ENCODE peak calls at places on chromosomes 13 and 19, in eight cellular contexts. R, K, L, T, Y, Q, J and H are unnamed samples.

GRCh38 chr13:114268344-114269280 is 12.8 kb upstream of the UPF3A start:
- DNase-seq in R (no peak), J (no peak), K (no peak), T (no peak), Y (no peak), L (no peak), Q (no peak), H (no peak)

GRCh38 chr19:661427-662196 is 1.4 kb downstream of the RNF126 start:
- DNase-seq in J (peak; percentile 54), Q (no peak), L (no peak), T (no peak), R (peak; percentile 56), K (no peak), Y (no peak), H (no peak)

GRCh38 chr13:40254394-40254793 is 412.0 kb downstream of the FOXO1 start:
- DNase-seq in Y (no peak), K (no peak), T (no peak), R (no peak), J (no peak), Q (no peak), L (no peak), H (no peak)

GRCh38 chr13:100128373-100128772 is 39.5 kb downstream of the PCCA start:
- DNase-seq in J (peak; percentile 35), K (no peak), T (no peak), R (peak; percentile 36), Q (no peak), Y (peak; percentile 60), L (no peak), H (no peak)

GRCh38 chr13:111410232-111411021 is 90.0 kb downstream of the TEX29 start:
- DNase-seq in R (no peak), J (no peak), T (no peak), K (no peak), Y (no peak), Q (no peak), L (no peak), H (no peak)

GRCh38 chr13:99434258-99434788 is 66.9 kb upstream of the TM9SF2 start:
- DNase-seq in J (no peak), K (no peak), R (peak; percentile 33), Q (no peak), T (no peak), Y (no peak), L (no peak), H (peak; percentile 77)

GRCh38 chr13:51761638-51762350 is 42.2 kb downstream of the DHRS12 start:
- DNase-seq in L (peak; percentile 43), Y (no peak), R (no peak), J (peak; percentile 67), T (no peak), K (no peak), Q (no peak), H (no peak)

GRCh38 chr13:45243072-45243471 is 42.2 kb upstream of the KCTD4 start:
- DNase-seq in K (no peak), Y (no peak), J (no peak), R (no peak), T (no peak), Q (no peak), L (no peak), H (no peak)

GRCh38 chr13:30666113-30666512 is 48.4 kb downstream of the USPL1 start:
- DNase-seq in L (no peak), T (no peak), J (no peak), R (no peak), Q (no peak), Y (no peak), K (no peak), H (no peak)

GRCh38 chr19:17479325-17479791 is 9.0 kb downstream of the SLC27A1 start:
- DNase-seq in Y (no peak), T (no peak), L (no peak), Q (no peak), J (peak; percentile 87), R (no peak), K (no peak), H (no peak)

GRCh38 chr19:42850981-42851717 is 28.4 kb downstream of the PSG1 start:
- DNase-seq in Y (peak; percentile 89), J (peak; percentile 97), L (peak; percentile 25), K (peak; percentile 25), R (no peak), Q (peak; percentile 28), T (no peak), H (no peak)

GRCh38 chr19:991174-991931 is 7.2 kb downstream of the WDR18 start:
- DNase-seq in R (no peak), K (no peak), Y (no peak), Q (no peak), J (peak; percentile 68), L (no peak), T (no peak), H (no peak)

GRCh38 chr19:17641181-17641580 is 47.0 kb downstream of the UNC13A start:
- DNase-seq in J (no peak), Q (no peak), K (no peak), L (no peak), T (no peak), Y (no peak), R (no peak), H (no peak)

DNA sequence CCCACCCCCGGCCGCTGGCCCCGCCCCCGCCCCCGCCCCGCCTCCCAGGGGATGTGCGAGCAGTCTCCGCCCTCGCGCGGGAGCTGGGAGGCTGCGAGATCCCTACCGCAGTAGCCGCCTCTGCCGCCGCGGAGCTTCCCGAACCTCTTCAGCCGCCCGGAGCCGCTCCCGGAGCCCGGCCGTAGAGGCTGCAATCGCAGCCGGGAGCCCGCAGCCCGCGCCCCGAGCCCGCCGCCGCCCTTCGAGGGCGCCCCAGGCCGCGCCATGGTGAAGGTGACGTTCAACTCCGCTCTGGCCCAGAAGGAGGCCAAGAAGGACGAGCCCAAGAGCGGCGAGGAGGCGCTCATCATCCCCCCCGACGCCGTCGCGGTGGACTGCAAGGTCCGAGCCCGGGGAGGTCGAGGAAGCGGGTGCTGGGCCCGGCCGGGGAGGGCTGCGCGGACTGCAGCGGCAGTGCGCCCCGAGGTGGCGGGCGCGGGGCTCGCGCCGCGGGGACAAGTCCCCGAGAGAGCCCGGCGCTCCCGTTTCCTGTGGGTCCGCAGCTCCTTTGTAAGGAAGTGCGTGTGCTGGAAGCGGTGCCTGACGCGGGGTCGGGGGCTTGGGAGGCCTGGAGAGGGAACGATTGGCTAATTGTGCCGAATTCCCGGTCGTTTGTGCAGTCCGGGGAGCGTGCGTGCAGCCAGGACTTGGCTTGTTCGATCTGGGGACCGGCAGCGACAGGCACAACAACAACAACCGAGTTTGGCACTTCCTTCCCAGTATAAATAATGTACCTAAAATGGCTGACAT is at the start of gene ITM2B:
- DNase-seq in J (peak; percentile 86), T (no peak), L (peak; percentile 84), Y (no peak), R (peak; percentile 91), K (no peak), Q (peak; percentile 53), H (no peak)
- TF ChIP-seq CTCF in J (peak; percentile 14), T (no peak), L (peak; percentile 62), Y (peak; percentile 22), R (peak; percentile 48), K (peak; percentile 44), Q (peak; percentile 47), H (peak; percentile 57)

GRCh38 chr19:2275588-2276428 is 6.2 kb downstream of the PEAK3 start:
- DNase-seq in J (peak; percentile 34), K (no peak), L (peak; percentile 60), T (no peak), R (no peak), Y (no peak), Q (no peak), H (no peak)

GRCh38 chr19:2276429-2276989 is 5.5 kb downstream of the PEAK3 start:
- DNase-seq in Y (no peak), T (no peak), J (no peak), K (no peak), L (no peak), Q (no peak), R (no peak), H (no peak)

GRCh38 chr19:2274937-2275535 is 6.9 kb downstream of the PEAK3 start:
- DNase-seq in T (no peak), Y (no peak), K (no peak), Q (no peak), J (peak; percentile 88), R (peak; percentile 78), L (peak; percentile 64), H (no peak)

GRCh38 chr19:2273356-2274184 is 8.4 kb downstream of the PEAK3 start:
- DNase-seq in Q (peak; percentile 45), L (peak; percentile 78), Y (no peak), R (peak; percentile 85), T (no peak), J (peak; percentile 82), K (no peak), H (peak; percentile 68)

GRCh38 chr19:2274185-2274711 is 7.7 kb downstream of the PEAK3 start:
- DNase-seq in J (peak; percentile 34), R (no peak), L (no peak), T (no peak), K (no peak), Q (no peak), Y (no peak), H (no peak)
- H3K4me3 ChIP-seq in J (peak overlapping the region; percentile 36), R (no peak overlapping the region), L (peak overlapping the region; percentile 99), T (peak overlapping the region; percentile 22), K (peak overlapping the region; percentile 100), Q (no peak overlapping the region), Y (peak overlapping the region; percentile 42), H (peak overlapping the region; percentile 95)

GRCh38 chr13:28558567-28558966 is 63.6 kb upstream of the FLT1 start:
- DNase-seq in Y (no peak), R (no peak), L (peak; percentile 24), Q (no peak), T (no peak), K (no peak), J (no peak), H (no peak)

GRCh38 chr13:28557725-28558124 is 62.8 kb upstream of the FLT1 start:
- DNase-seq in L (no peak), Q (no peak), R (no peak), Y (peak; percentile 6), K (no peak), J (no peak), T (no peak), H (no peak)

GRCh38 chr13:28560612-28561011 is 65.7 kb upstream of the FLT1 start:
- DNase-seq in T (no peak), Y (no peak), Q (no peak), J (no peak), R (no peak), K (no peak), L (no peak), H (no peak)

GRCh38 chr13:28559636-28560259 is 64.8 kb upstream of the FLT1 start:
- DNase-seq in L (no peak), T (no peak), Q (no peak), Y (no peak), K (no peak), J (no peak), R (no peak), H (no peak)

DNA sequence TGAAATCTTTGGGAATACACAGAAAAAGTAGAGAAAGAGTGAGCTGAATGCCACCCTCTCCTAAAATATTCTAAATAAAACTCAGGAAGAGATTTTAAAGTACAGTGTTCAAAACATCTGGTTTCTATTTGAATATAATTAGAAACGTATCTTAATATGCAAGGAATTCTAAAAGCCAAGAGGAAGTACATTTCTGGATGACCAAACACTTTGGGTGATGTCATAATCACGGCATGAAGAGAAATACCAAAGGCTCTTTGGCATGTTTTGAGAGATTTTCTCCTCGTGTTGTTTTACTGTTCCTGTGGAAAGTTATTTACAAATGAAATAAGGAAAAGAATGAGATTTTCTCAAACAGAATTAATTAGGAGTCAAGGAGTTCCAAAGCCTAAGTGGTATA is 63.2 kb upstream of the FLT1 start:
- DNase-seq in R (no peak), J (peak; percentile 94), K (no peak), L (no peak), Q (no peak), Y (peak; percentile 80), T (no peak), H (no peak)
- TF ChIP-seq CTCF in R (no peak), J (no peak), K (no peak), L (no peak), Q (no peak), Y (no peak), T (no peak), H (no peak)

GRCh38 chr19:2960120-2960519 is 15.3 kb upstream of the ZNF77 start:
- DNase-seq in T (no peak), K (no peak), R (no peak), L (no peak), J (no peak), Q (no peak), Y (no peak), H (no peak)
- H3K4me3 ChIP-seq in T (no peak overlapping the region), K (no peak overlapping the region), R (no peak overlapping the region), L (no peak overlapping the region), J (no peak overlapping the region), Q (no peak overlapping the region), Y (no peak overlapping the region), H (no peak overlapping the region)